ENCODE peak calls at places on chromosomes 11 and 22, in four cellular contexts. O is foreskin fibroblast, T is AG04450, C is H1. B is an unnamed sample.

GRCh38 chr11:830295-831131 is 2.2 kb upstream of the CD151 start:
- DNase-seq in O (peak; percentile 88), T (no peak), C (no peak), B (peak; percentile 84)

GRCh38 chr11:110362916-110363574 is 66.6 kb upstream of the RDX start:
- DNase-seq in O (peak; percentile 31), T (no peak), C (no peak), B (no peak)

GRCh38 chr22:40387758-40388157 is 17.4 kb downstream of the SGSM3 start:
- DNase-seq in O (no peak), T (no peak), C (no peak), B (no peak)

GRCh38 chr22:19147193-19147780 is 2.8 kb downstream of the GSC2 start:
- DNase-seq in O (no peak), T (no peak), C (no peak), B (no peak)

GRCh38 chr11:108895579-108896480 is 231.0 kb downstream of the DDX10 start:
- DNase-seq in O (peak; percentile 68), T (no peak), C (no peak), B (no peak)

GRCh38 chr11:45500457-45500856 is 165.0 kb downstream of the CHST1 start:
- DNase-seq in O (no peak), T (no peak), C (no peak), B (no peak)

GRCh38 chr11:57761301-57762234 is at the start of gene CTNND1:
- DNase-seq in O (peak; percentile 97), T (peak; percentile 96), C (peak; percentile 71), B (peak; percentile 90)

GRCh38 chr11:45658292-45658991 is 7.0 kb downstream of the CHST1 start:
- DNase-seq in O (peak; percentile 52), T (no peak), C (peak; percentile 77), B (peak; percentile 67)

GRCh38 chr11:44516688-44517301 is 48.7 kb upstream of the CD82 start:
- DNase-seq in O (no peak), T (no peak), C (no peak), B (no peak)

GRCh38 chr11:120953230-120953558 is 70.7 kb upstream of the TBCEL start:
- DNase-seq in O (no peak), T (no peak), C (no peak), B (no peak)

GRCh38 chr11:14974723-14975587 is 2.8 kb upstream of the CALCA start:
- DNase-seq in O (peak; percentile 72), T (no peak), C (peak; percentile 85), B (no peak)

GRCh38 chr22:36286096-36286957 is 33.4 kb downstream of the APOL1 start:
- DNase-seq in O (peak; percentile 92), T (peak; percentile 56), C (peak; percentile 93), B (peak; percentile 61)

GRCh38 chr11:114172871-114173444 is 113.4 kb downstream of the ZBTB16 start:
- DNase-seq in O (no peak), T (no peak), C (no peak), B (no peak)

GRCh38 chr11:118842369-118842768 is 41.3 kb upstream of the CXCR5 start:
- DNase-seq in O (peak; percentile 32), T (no peak), C (no peak), B (no peak)

GRCh38 chr11:45155058-45155551 is 8.7 kb downstream of the PRDM11 start:
- DNase-seq in O (no peak), T (no peak), C (no peak), B (no peak)

GRCh38 chr11:19433367-19433766 is 192.6 kb upstream of the E2F8 start:
- DNase-seq in O (no peak), T (no peak), C (no peak), B (no peak)

GRCh38 chr11:109818303-109818702 is 274.9 kb upstream of the ZC3H12C start:
- DNase-seq in O (no peak), T (no peak), C (no peak), B (no peak)

GRCh38 chr11:110525883-110526282 is 96.1 kb downstream of the FDX1 start:
- DNase-seq in O (peak; percentile 92), T (peak; percentile 42), C (no peak), B (no peak)

GRCh38 chr11:108693852-108694251 is 29.0 kb downstream of the DDX10 start:
- DNase-seq in O (peak; percentile 74), T (no peak), C (no peak), B (no peak)

GRCh38 chr11:44773351-44773965 is 46.7 kb downstream of the TSPAN18 start:
- DNase-seq in O (no peak), T (no peak), C (peak; percentile 47), B (no peak)

GRCh38 chr11:14082338-14082737 is 119.8 kb downstream of the SPON1 start:
- DNase-seq in O (peak; percentile 18), T (no peak), C (no peak), B (no peak)

GRCh38 chr11:110491577-110492352 is 62.0 kb downstream of the FDX1 start:
- DNase-seq in O (peak; percentile 25), T (no peak), C (no peak), B (no peak)

GRCh38 chr11:65557280-65558001 is 718 bp downstream of the LTBP3 start:
- DNase-seq in O (peak; percentile 44), T (no peak), C (no peak), B (no peak)

GRCh38 chr11:78040691-78041379 is 17.8 kb upstream of the KCTD14 start:
- DNase-seq in O (peak; percentile 32), T (no peak), C (no peak), B (no peak)

GRCh38 chr11:78465169-78465942 is 47.7 kb upstream of the GAB2 start:
- DNase-seq in O (no peak), T (no peak), C (no peak), B (no peak)

GRCh38 chr11:77602385-77603105 is 12.8 kb downstream of the AQP11 start:
- DNase-seq in O (peak; percentile 87), T (peak; percentile 66), C (no peak), B (no peak)

GRCh38 chr11:61905067-61905696 is 12.2 kb downstream of the RAB3IL1 start:
- DNase-seq in O (no peak), T (no peak), C (no peak), B (no peak)

GRCh38 chr22:25235547-25236290 is 16.3 kb downstream of the CRYBB2 start:
- DNase-seq in O (peak; percentile 70), T (peak; percentile 10), C (peak; percentile 93), B (peak; percentile 76)
- H3K4me3 ChIP-seq in O (no peak overlapping the region), T (no peak overlapping the region), C (no peak overlapping the region), B (no peak overlapping the region)

DNA sequence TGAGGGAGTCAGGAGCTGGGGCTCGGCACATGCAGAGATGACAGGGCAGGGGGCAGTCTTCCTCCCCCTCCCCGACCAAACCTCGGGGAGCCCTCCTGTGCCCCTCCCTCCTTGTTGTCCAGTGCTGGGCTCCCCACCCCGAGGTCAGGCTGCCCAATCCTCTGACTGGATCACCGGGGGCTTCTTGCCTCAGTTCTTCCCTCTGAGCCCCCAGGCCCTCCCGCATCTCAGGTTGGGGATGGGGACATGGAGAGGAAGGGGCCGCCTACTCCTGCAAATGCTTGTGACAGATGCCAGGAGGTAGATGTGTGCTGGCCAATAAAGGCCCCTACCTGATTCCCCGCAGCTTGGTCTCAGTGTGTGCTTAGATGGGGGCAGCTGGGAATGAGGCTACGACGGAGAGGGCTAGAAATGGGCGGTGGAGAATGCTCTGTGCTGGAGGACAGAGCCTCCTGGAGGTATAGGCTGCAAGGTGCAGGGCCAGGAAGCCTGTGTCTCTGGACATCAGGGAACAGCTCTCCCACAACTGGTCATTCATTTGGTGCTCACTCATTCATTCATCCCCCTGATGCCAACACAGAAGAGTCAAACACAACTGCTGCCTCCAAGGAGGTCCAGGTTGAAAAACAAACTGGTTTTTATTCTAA is 8.4 kb downstream of the RHBDD3 start:
- DNase-seq in O (peak; percentile 18), T (no peak), C (no peak), B (no peak)
- TF ChIP-seq CTCF in O (no peak), T (no peak), C (peak; percentile 61), B (no peak)

DNA sequence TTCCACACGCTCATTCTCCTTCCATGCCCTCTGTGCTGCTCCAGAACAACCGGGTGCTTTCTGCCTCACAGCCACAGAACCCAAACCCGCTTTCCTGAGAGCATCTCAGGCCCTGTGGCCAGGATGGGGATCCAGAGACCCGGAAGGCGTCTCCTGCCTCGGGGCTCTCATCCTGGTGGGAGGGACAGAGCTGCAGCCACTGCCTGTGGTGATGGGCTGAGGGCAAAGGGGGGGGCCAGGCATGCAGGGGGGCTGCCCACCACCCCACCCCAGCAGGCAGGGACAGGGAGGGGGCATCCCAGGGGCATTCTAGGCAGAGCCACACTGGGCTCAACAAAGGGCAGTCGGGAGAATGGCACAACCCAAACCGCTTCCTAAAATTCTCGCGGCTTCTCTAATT is 41.4 kb downstream of the CERK start:
- DNase-seq in O (no peak), T (no peak), C (no peak), B (peak; percentile 46)
- H3K4me3 ChIP-seq in O (no peak overlapping the region), T (no peak overlapping the region), C (no peak overlapping the region), B (no peak overlapping the region)

GRCh38 chr22:22464541-22465054 is 43.9 kb downstream of the ZNF280B start:
- DNase-seq in O (no peak), T (no peak), C (no peak), B (no peak)

GRCh38 chr22:22463855-22464540 is 44.5 kb downstream of the ZNF280B start:
- DNase-seq in O (peak; percentile 83), T (peak; percentile 34), C (peak; percentile 79), B (no peak)

GRCh38 chr22:22461583-22461982 is 47.0 kb downstream of the ZNF280B start:
- DNase-seq in O (no peak), T (no peak), C (no peak), B (no peak)

GRCh38 chr22:22461111-22461510 is 47.4 kb downstream of the ZNF280B start:
- DNase-seq in O (no peak), T (no peak), C (no peak), B (no peak)

DNA sequence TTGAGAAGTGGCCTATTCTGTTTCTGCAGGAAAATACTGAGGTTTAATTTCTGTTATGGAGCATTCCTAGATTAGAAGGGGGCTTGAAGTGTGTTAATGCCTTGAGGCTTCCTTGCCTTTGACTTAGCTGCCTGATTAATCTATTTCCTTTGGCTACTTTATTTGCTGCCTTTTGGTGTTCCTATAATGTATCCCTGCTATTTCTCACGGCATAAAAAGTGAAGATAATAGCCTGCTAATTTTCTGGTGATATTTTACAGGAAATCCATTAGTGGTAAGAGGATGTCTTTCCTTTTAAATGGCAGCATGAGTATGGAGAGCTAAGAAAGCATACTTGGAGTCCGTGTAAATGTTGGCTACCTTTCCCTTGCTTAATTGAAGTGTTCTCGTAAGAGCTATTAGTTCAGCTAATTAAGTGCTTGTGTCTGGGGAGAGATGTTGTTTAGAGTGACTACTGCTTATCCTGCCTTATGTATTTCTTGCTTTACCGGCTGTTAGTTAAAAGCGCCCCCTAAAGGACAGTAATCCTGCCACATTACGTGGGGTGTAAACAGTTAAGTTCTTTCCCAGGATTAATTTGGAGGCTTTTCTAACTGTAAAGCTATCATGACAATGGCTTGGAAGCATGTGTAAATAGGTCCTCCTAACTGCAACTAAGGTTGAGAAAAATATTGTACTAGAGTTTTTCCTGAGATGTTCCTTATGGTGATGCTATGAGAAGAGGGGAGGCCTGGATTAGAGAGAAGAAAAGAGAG is 45.6 kb downstream of the ZNF280B start:
- DNase-seq in O (peak; percentile 6), T (no peak), C (no peak), B (no peak)
- TF ChIP-seq CTCF in O (peak; percentile 32), T (peak; percentile 38), C (no peak), B (no peak)

GRCh38 chr11:3041699-3042098 is 15.5 kb downstream of the CARS1 start:
- DNase-seq in O (no peak), T (no peak), C (no peak), B (no peak)
- H3K4me3 ChIP-seq in O (no peak overlapping the region), T (no peak overlapping the region), C (no peak overlapping the region), B (no peak overlapping the region)